ENCODE peak calls at places on chromosomes 12 and 14, in six cellular contexts. Y is PC-3; D is ascending aorta; M is stromal cell of bone marrow; S is retina; A is stimulated activated CD8-positive, alpha-beta memory T cell treated with anti-CD3 and anti-CD28 coated beads, Interleukin-4, amount 100 ng/mL, for 24 hours. P is an unnamed sample.

GRCh38 chr12:131608740-131609665 is 101.9 kb upstream of the SFSWAP start:
- DNase-seq in Y (peak), D (peak), M (peak), S (peak), A (peak), P (peak)

GRCh38 chr12:10214877-10215267 is 2.2 kb downstream of the GABARAPL1 start:
- DNase-seq in Y (no peak), D (no peak), M (no peak), S (no peak), A (no peak), P (no peak)

GRCh38 chr12:106633451-106633823 is 50.6 kb downstream of the RFX4 start:
- DNase-seq in Y (peak), D (no peak), M (no peak), S (no peak), A (no peak), P (no peak)

GRCh38 chr12:10362828-10363664 is 26.8 kb downstream of the KLRK1 start:
- DNase-seq in Y (no peak), D (no peak), M (no peak), S (peak), A (no peak), P (peak)

GRCh38 chr12:67006612-67007011 is 262.5 kb upstream of the CAND1 start:
- DNase-seq in Y (no peak), D (no peak), M (no peak), S (no peak), A (no peak), P (no peak)

GRCh38 chr14:77033622-77034521 is 5.4 kb upstream of the IRF2BPL start:
- DNase-seq in Y (peak), D (peak), M (no peak), S (peak), A (peak), P (peak)

GRCh38 chr14:102445066-102445465 is 64.5 kb downstream of the ANKRD9 start:
- DNase-seq in Y (no peak), D (no peak), M (no peak), S (no peak), A (no peak), P (no peak)

GRCh38 chr12:15855646-15856045 is 26.5 kb upstream of the STRAP start:
- DNase-seq in Y (peak), D (no peak), M (no peak), S (no peak), A (no peak), P (no peak)

GRCh38 chr14:95356245-95356850 is 36.6 kb upstream of the CLMN start:
- DNase-seq in Y (no peak), D (no peak), M (no peak), S (no peak), A (no peak), P (no peak)

GRCh38 chr12:704516-705242 is 41.4 kb upstream of the NINJ2 start:
- DNase-seq in Y (no peak), D (no peak), M (no peak), S (no peak), A (no peak), P (no peak)

GRCh38 chr12:47032644-47033043 is 46.8 kb upstream of the PCED1B start:
- DNase-seq in Y (peak), D (no peak), M (peak), S (peak), A (no peak), P (peak)

GRCh38 chr12:62190921-62191746 is 69.1 kb upstream of the USP15 start:
- DNase-seq in Y (no peak), D (no peak), M (no peak), S (peak), A (no peak), P (peak)

GRCh38 chr12:124392271-124392990 is 97.5 kb downstream of the RFLNA start:
- DNase-seq in Y (no peak), D (peak), M (no peak), S (peak), A (no peak), P (peak)

GRCh38 chr12:47942327-47943230 is 20.8 kb upstream of the TMEM106C start:
- DNase-seq in Y (no peak), D (peak), M (no peak), S (peak), A (peak), P (peak)

GRCh38 chr12:49188205-49188915 is 520 bp downstream of the TUBA1A start:
- DNase-seq in Y (peak), D (peak), M (peak), S (peak), A (peak), P (peak)

GRCh38 chr12:109729837-109730200 is 16.2 kb downstream of the FAM222A start:
- DNase-seq in Y (no peak), D (no peak), M (no peak), S (no peak), A (no peak), P (no peak)